ENCODE peak calls at places on chromosomes 16 and 17, in five cellular contexts. M, W, I, X and H are unnamed samples.

GRCh38 chr16:85983064-85983463 is 84.1 kb downstream of the IRF8 start:
- DNase-seq in I (no peak), M (peak), X (no peak), W (no peak), H (no peak)

GRCh38 chr16:2208308-2208707 is 2.4 kb downstream of the BRICD5 start:
- DNase-seq in M (no peak), I (no peak), X (no peak), W (no peak), H (no peak)

GRCh38 chr17:73394523-73395450 is 83.0 kb upstream of the CDC42EP4 start:
- DNase-seq in X (no peak), M (peak), I (no peak), W (no peak), H (no peak)

GRCh38 chr17:76381633-76382304 is 2.6 kb upstream of the SPHK1 start:
- DNase-seq in I (no peak), X (no peak), W (no peak), M (no peak), H (no peak)

GRCh38 chr16:10045291-10045775 is 136.9 kb downstream of the GRIN2A start:
- DNase-seq in W (no peak), M (no peak), X (no peak), I (no peak), H (no peak)

GRCh38 chr16:52976539-52977167 is 76.0 kb downstream of the CHD9NB start:
- DNase-seq in M (no peak), I (no peak), W (peak), X (no peak), H (no peak)

GRCh38 chr17:76370261-76370993 is 14.0 kb upstream of the SPHK1 start:
- DNase-seq in X (no peak), I (no peak), W (peak), M (no peak), H (no peak)

GRCh38 chr16:11597268-11597690 is 10.6 kb upstream of the LITAF start:
- DNase-seq in X (no peak), M (peak), W (peak), I (no peak), H (no peak)

GRCh38 chr16:85126731-85127662 is 14.7 kb upstream of the CIBAR2 start:
- DNase-seq in X (no peak), I (no peak), M (no peak), W (no peak), H (no peak)

GRCh38 chr17:28293994-28294393 is 25.0 kb upstream of the TMEM97 start:
- DNase-seq in I (no peak), W (no peak), X (no peak), M (no peak), H (no peak)

GRCh38 chr17:5264930-5265329 is 17.2 kb upstream of the RABEP1 start:
- DNase-seq in I (no peak), W (no peak), M (no peak), X (no peak), H (no peak)

GRCh38 chr16:17972460-17972943 is 364.0 kb downstream of the NPIPA8 start:
- DNase-seq in I (no peak), X (no peak), W (no peak), M (no peak), H (no peak)

GRCh38 chr16:16073884-16074781 is 124.7 kb downstream of the ABCC1 start:
- DNase-seq in X (no peak), I (no peak), W (peak), M (no peak), H (peak)

GRCh38 chr17:4617090-4617489 is 24.4 kb downstream of the ALOX15 start:
- DNase-seq in X (no peak), I (no peak), W (no peak), M (no peak), H (no peak)

GRCh38 chr17:35536664-35537160 is 766 bp downstream of the SLFN12L start:
- DNase-seq in X (peak), W (no peak), M (no peak), I (no peak), H (no peak)

GRCh38 chr16:13873835-13874438 is 46.0 kb upstream of the ERCC4 start:
- DNase-seq in W (peak), M (no peak), X (no peak), I (no peak), H (no peak)

GRCh38 chr17:1813088-1813487 is 16.6 kb downstream of the SMYD4 start:
- DNase-seq in X (no peak), I (no peak), M (peak), W (no peak), H (no peak)

GRCh38 chr16:58158137-58158536 is 29.0 kb upstream of the CFAP20 start:
- DNase-seq in X (no peak), I (no peak), W (no peak), M (no peak), H (no peak)
- TF ChIP-seq CTCF in X (no peak), I (no peak), W (no peak), M (no peak), H (no peak)

GRCh38 chr17:61399131-61400057 is at the start of gene TBX2:
- DNase-seq in M (peak), X (no peak), W (peak), I (no peak), H (peak)
- TF ChIP-seq CTCF in M (no peak), X (no peak), W (peak), I (no peak), H (no peak)

DNA sequence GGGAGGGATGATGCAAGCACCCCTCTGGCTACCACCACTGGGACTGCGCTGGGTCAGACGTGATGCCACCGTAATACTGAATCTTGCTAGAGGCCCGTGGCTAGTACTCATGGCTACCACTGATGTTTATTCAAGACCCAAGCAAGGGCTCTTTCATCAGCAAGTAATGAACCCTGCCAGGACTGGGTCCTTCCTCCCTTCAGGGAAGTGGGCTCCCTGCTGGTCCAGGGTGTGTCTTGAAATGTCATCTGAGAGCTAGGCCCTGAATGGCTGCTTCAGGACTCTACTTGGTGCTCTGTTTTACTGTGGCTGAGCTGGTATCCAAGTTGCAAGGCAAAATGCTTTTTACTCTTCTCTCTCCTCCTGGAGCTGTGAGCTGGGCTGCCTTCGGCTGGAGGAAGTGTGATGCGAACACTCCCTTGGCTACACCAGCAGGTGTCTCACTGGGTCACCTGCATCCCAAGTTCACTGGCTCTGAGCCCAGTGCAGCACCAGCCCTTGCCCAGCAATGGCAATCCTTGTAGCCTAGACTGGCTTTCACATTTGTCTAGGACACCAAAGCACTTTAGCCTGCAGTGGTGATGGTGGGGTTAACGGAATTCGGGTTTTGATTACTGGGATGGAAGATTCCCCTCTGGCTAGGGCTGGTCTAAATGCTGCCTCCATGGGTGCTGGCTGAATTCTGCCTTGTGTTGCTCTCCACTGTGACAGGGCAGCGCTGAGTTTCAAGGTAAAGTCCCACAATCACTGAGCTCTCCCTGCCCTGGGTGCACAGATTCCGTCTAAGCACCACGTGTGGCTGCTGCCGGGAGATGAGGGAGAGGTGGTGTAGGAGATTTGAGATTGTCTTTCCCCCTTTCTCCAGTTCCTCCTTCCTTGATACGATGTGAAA is 98.6 kb downstream of the USP22 start:
- DNase-seq in M (no peak), W (peak), X (peak), I (no peak), H (no peak)
- TF ChIP-seq CTCF in M (no peak), W (peak), X (no peak), I (no peak), H (no peak)

DNA sequence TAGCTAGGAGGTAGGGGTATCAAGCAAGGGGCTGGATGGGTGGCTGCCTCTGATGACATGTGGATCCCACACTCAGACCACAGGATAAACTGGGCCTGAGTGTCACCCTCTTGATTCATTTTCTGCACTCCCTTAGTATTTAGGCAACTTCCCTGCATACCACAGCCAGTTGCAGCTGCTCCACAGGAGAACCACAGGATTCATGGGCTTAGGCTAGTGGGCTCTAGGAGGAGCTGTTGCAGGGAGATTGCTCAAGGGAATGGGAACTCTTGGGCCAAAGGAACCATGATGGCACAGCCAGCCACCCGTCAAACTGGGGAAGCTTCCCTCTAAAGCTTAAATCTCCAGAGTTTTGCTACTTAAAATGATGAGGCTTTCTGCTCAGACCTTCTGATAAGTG is 269.7 kb upstream of the ASIC2 start:
- DNase-seq in M (no peak), I (no peak), X (no peak), W (no peak), H (no peak)
- TF ChIP-seq CTCF in M (no peak), I (no peak), X (no peak), W (no peak), H (no peak)

DNA sequence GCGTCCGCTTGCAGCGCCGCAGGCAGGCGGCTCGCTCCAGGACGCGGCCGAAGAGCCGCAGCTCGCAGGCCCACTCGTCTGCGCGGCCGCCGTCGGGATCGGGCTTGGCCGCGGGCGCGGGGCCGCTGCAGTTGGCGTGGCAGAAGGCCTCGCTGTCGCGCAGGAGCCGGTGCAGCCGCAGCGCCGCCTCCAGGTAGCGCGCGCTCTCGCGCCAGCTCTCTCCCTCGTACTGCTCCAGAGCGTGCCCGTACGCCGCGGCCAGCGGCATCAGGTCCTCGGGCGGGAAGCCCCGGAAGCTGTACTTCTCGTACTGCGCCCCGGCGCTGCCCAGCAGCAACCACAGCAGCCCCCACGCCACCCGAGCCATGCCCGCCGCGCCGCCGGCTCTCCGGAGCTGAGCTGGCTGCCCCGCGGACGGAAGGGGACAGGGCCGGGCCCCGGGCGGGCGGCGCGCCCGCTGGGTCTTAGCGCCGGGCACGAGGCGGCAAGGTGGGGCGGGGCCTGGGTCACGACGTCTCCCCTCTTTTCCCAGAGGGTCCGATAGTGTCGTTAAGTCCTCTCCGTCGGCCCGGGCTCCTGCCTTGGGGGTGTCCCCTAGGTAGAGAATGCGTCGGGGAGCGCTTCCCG is at the start of gene P3H4:
- DNase-seq in I (peak), X (peak), M (peak), W (peak), H (peak)
- TF ChIP-seq CTCF in I (peak), X (peak), M (peak), W (peak), H (peak)

DNA sequence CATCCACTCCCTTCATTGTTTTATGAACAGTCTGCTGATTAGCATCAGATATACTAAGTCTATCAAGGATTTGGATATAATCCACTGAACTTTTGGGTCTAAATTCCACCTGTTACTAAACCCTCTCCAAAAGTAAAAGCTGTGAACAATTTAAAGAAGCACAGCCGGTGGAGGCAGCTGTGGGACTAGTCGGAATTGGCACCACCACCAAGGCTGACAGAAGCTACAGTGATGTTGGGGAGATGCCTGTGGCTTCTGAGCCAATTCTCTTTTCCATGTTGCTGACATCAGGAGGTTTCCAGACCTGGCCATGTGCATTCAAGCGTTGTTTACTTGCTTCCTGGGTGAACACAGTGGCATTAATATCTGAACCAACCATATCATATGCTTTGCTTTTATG is 679.0 kb upstream of the CA10 start:
- DNase-seq in I (no peak), X (no peak), W (no peak), M (no peak), H (no peak)
- TF ChIP-seq CTCF in I (no peak), X (no peak), W (no peak), M (no peak), H (no peak)

GRCh38 chr17:51653902-51654301 is 393.6 kb downstream of the UTP18 start:
- DNase-seq in X (no peak), I (peak), M (no peak), W (peak), H (no peak)
- TF ChIP-seq CTCF in X (no peak), I (no peak), M (no peak), W (no peak), H (no peak)

GRCh38 chr17:77889135-77889505 is 69.4 kb upstream of the TNRC6C start:
- DNase-seq in M (peak), W (no peak), X (no peak), I (no peak), H (no peak)

GRCh38 chr17:77890771-77891170 is 67.7 kb upstream of the TNRC6C start:
- DNase-seq in M (peak), W (no peak), X (no peak), I (no peak), H (no peak)

GRCh38 chr17:77891602-77892001 is 66.9 kb upstream of the TNRC6C start:
- DNase-seq in I (peak), W (no peak), M (peak), X (no peak), H (no peak)

GRCh38 chr17:77888242-77889134 is 70.0 kb upstream of the TNRC6C start:
- DNase-seq in W (no peak), X (no peak), M (peak), I (no peak), H (no peak)

DNA sequence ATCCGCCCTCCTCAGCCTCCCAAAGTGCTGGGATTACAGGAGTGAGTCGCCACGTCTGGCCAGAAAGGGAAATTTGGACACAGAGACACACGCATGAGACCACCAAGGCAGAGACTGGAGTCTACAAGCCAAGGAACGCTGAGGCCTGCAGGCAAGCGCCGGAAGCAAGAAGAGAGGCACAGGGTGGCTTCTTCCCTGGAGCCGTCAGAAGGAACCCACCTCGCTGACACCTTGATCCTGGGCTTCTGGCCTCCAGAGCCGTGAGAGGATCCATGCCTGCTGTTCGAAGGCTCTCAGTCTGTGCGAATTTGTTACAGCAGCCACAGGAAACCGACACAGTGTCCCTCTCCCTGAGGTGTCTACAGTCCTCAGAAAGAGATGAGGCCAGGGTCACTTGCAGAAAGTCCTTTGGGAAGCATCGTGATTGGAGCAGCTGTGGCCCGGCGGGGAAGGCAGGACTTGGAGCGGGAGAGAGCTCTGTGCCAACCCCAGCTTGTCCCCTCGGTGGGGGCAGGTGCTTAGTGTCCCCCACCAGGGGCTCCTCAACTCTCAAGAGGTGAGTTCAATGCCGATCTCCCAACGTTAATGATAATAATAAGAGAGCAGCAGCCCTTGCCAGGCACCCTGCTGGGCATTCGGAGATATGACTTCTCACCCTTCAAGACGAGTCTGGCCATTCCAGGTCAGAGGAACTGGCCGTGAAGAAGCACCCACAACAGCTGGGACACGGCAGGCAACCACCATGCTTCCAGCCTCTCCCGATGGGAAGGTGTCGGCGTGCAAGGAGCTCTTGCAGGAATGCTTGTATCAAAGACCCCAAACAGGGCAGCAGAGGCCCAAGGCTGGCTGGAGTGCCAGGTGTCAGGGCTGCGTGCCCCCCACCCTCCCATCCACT is 68.4 kb upstream of the TNRC6C start:
- DNase-seq in M (peak), X (no peak), I (no peak), W (no peak), H (no peak)
- TF ChIP-seq CTCF in M (no peak), X (no peak), I (no peak), W (no peak), H (no peak)

DNA sequence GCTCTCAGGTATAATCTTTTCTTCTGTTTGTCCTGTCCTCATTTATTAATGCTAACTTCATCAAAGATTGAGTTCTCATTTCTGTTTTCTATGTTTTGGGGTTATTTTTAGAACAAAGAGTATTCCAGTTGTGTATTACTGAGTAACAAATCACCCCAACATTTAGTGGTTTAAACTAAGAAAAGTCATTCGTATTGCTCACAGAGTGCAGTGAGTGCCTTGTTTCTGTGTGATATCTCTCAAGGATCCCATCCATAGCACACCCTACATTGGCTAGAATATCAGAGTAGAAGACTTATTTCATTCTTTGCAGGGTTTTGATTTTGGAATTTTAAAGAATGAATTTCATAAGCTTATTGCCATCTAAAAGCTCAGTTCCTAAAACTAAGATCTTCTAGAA is 72.1 kb downstream of the VMP1 start:
- DNase-seq in X (no peak), I (no peak), M (no peak), W (no peak), H (no peak)
- TF ChIP-seq CTCF in X (no peak), I (no peak), M (no peak), W (no peak), H (no peak)

GRCh38 chr16:75147968-75148310 is 385 bp upstream of the ZFP1 start:
- DNase-seq in I (no peak), W (no peak), X (no peak), M (no peak), H (no peak)
- TF ChIP-seq CTCF in I (no peak), W (no peak), X (no peak), M (no peak), H (no peak)